ENCODE peak calls at places on chromosomes 2 and 18, in six cellular contexts. One of them, this sample, is unnamed. For H3K4me1, the result is how much of the 10 kb centered on the place peaks cover.

GRCh38 chr2:157404363-157404762 is 39.5 kb downstream of the CYTIP start:
- DNase-seq in neural progenitor cell: no peak
- DNase-seq in A549: no peak
- DNase-seq in fibroblast of lung: no peak
- DNase-seq in heart left ventricle: no peak
- DNase-seq in right lobe of liver: no peak
- DNase-seq in this sample: no peak

GRCh38 chr18:35658112-35658511 is 76.6 kb downstream of the GALNT1 start:
- DNase-seq in neural progenitor cell: no peak
- DNase-seq in A549: no peak
- DNase-seq in fibroblast of lung: no peak
- DNase-seq in heart left ventricle: no peak
- DNase-seq in right lobe of liver: no peak
- DNase-seq in this sample: no peak

GRCh38 chr2:232866104-232866503 is 4.0 kb upstream of the SNORC start:
- DNase-seq in neural progenitor cell: no peak
- DNase-seq in A549: no peak
- DNase-seq in fibroblast of lung: no peak
- DNase-seq in heart left ventricle: no peak
- DNase-seq in right lobe of liver: no peak
- DNase-seq in this sample: no peak

GRCh38 chr2:74867841-74868658 is 34.1 kb downstream of the HK2 start:
- DNase-seq in neural progenitor cell: no peak
- DNase-seq in A549: no peak
- DNase-seq in fibroblast of lung: peak
- DNase-seq in heart left ventricle: no peak
- DNase-seq in right lobe of liver: no peak
- DNase-seq in this sample: no peak

GRCh38 chr18:69217271-69217670 is 183.4 kb upstream of the DOK6 start:
- DNase-seq in neural progenitor cell: no peak
- DNase-seq in A549: no peak
- DNase-seq in fibroblast of lung: no peak
- DNase-seq in heart left ventricle: no peak
- DNase-seq in right lobe of liver: no peak
- DNase-seq in this sample: no peak

GRCh38 chr2:55062754-55063153 is 12.5 kb upstream of the RTN4 start:
- DNase-seq in neural progenitor cell: no peak
- DNase-seq in A549: no peak
- DNase-seq in fibroblast of lung: no peak
- DNase-seq in heart left ventricle: no peak
- DNase-seq in right lobe of liver: no peak
- DNase-seq in this sample: no peak

GRCh38 chr2:217331577-217332139 is 471.8 kb upstream of the TNP1 start:
- DNase-seq in neural progenitor cell: no peak
- DNase-seq in A549: peak
- DNase-seq in fibroblast of lung: no peak
- DNase-seq in heart left ventricle: no peak
- DNase-seq in right lobe of liver: no peak
- DNase-seq in this sample: no peak

GRCh38 chr2:53640466-53640865 is 127.1 kb upstream of the CHAC2 start:
- DNase-seq in neural progenitor cell: no peak
- DNase-seq in A549: no peak
- DNase-seq in fibroblast of lung: no peak
- DNase-seq in heart left ventricle: no peak
- DNase-seq in right lobe of liver: no peak
- DNase-seq in this sample: no peak

GRCh38 chr2:159035790-159036411 is 67.5 kb downstream of the TANC1 start:
- DNase-seq in neural progenitor cell: peak
- DNase-seq in A549: peak
- DNase-seq in fibroblast of lung: peak
- DNase-seq in heart left ventricle: no peak
- DNase-seq in right lobe of liver: no peak
- DNase-seq in this sample: no peak

GRCh38 chr2:238107525-238108422 is 7.6 kb downstream of the ESPNL start:
- DNase-seq in neural progenitor cell: no peak
- DNase-seq in A549: no peak
- DNase-seq in fibroblast of lung: no peak
- DNase-seq in heart left ventricle: peak
- DNase-seq in right lobe of liver: peak
- DNase-seq in this sample: no peak

GRCh38 chr18:7645756-7646155 is 78.6 kb downstream of the PTPRM start:
- DNase-seq in neural progenitor cell: no peak
- DNase-seq in A549: no peak
- DNase-seq in fibroblast of lung: no peak
- DNase-seq in heart left ventricle: no peak
- DNase-seq in right lobe of liver: no peak
- DNase-seq in this sample: peak

GRCh38 chr2:102049756-102050443 is 58.1 kb downstream of the IL1R2 start:
- DNase-seq in neural progenitor cell: no peak
- DNase-seq in A549: no peak
- DNase-seq in fibroblast of lung: peak
- DNase-seq in heart left ventricle: no peak
- DNase-seq in right lobe of liver: peak
- DNase-seq in this sample: peak

GRCh38 chr18:38709122-38709521 is 1143.5 kb upstream of the CELF4 start:
- DNase-seq in neural progenitor cell: no peak
- DNase-seq in A549: no peak
- DNase-seq in fibroblast of lung: no peak
- DNase-seq in heart left ventricle: no peak
- DNase-seq in right lobe of liver: no peak
- DNase-seq in this sample: no peak

GRCh38 chr2:145846986-145847385 is 1327.1 kb upstream of the ZEB2 start:
- DNase-seq in neural progenitor cell: no peak
- DNase-seq in A549: no peak
- DNase-seq in fibroblast of lung: peak
- DNase-seq in heart left ventricle: no peak
- DNase-seq in right lobe of liver: no peak
- DNase-seq in this sample: no peak

GRCh38 chr2:10486601-10487079 is 38.5 kb upstream of the ODC1 start:
- DNase-seq in neural progenitor cell: no peak
- DNase-seq in A549: no peak
- DNase-seq in fibroblast of lung: no peak
- DNase-seq in heart left ventricle: no peak
- DNase-seq in right lobe of liver: no peak
- DNase-seq in this sample: peak

GRCh38 chr2:239910851-239911629 is 114.1 kb downstream of the NDUFA10 start:
- DNase-seq in neural progenitor cell: no peak
- DNase-seq in A549: no peak
- DNase-seq in fibroblast of lung: no peak
- DNase-seq in heart left ventricle: peak
- DNase-seq in right lobe of liver: no peak
- DNase-seq in this sample: peak

GRCh38 chr18:2680216-2680792 is 24.8 kb downstream of the SMCHD1 start:
- DNase-seq in neural progenitor cell: no peak
- DNase-seq in A549: no peak
- DNase-seq in fibroblast of lung: no peak
- DNase-seq in heart left ventricle: no peak
- DNase-seq in right lobe of liver: no peak
- DNase-seq in this sample: no peak

GRCh38 chr2:230254152-230254881 is 28.8 kb downstream of the SP140 start:
- DNase-seq in neural progenitor cell: no peak
- DNase-seq in A549: no peak
- DNase-seq in fibroblast of lung: no peak
- DNase-seq in heart left ventricle: no peak
- DNase-seq in right lobe of liver: no peak
- DNase-seq in this sample: no peak

GRCh38 chr2:127007652-127008051 is 99.3 kb downstream of the BIN1 start:
- DNase-seq in neural progenitor cell: no peak
- DNase-seq in A549: no peak
- DNase-seq in fibroblast of lung: peak
- DNase-seq in heart left ventricle: no peak
- DNase-seq in right lobe of liver: no peak
- DNase-seq in this sample: no peak

GRCh38 chr2:135422898-135423297 is 108.1 kb downstream of the ZRANB3 start:
- DNase-seq in neural progenitor cell: no peak
- DNase-seq in A549: no peak
- DNase-seq in fibroblast of lung: no peak
- DNase-seq in heart left ventricle: no peak
- DNase-seq in right lobe of liver: no peak
- DNase-seq in this sample: no peak

GRCh38 chr2:107570876-107571275 is 255.8 kb upstream of the RGPD4 start:
- DNase-seq in neural progenitor cell: no peak
- DNase-seq in A549: no peak
- DNase-seq in fibroblast of lung: no peak
- DNase-seq in heart left ventricle: no peak
- DNase-seq in right lobe of liver: no peak
- DNase-seq in this sample: no peak

DNA sequence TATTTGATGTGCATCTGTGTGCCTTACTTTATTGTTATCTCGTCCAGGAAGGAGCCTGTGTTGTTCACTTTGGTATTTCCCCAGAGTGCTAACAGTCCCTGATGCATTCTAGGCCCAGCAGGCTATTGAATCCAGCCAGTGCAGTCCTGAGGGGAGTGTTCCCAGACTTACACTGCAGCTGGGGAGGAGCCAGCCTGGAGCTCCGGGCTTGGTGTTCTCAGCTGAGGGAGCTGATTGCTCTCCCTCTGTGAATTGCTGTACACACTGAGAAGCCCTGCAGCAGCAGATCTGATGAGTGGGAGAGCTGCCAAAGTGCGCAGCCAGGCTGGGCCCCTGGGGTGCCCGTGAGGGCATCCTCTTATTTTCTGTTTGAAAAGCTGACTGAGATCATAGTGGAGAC is 159.2 kb downstream of the GALNT3 start:
- DNase-seq in neural progenitor cell: peak
- DNase-seq in A549: no peak
- DNase-seq in fibroblast of lung: peak
- DNase-seq in heart left ventricle: peak
- DNase-seq in right lobe of liver: no peak
- DNase-seq in this sample: peak
- H3K4me1 ChIP-seq in neural progenitor cell: under half
- H3K4me1 ChIP-seq in A549: under half
- H3K4me1 ChIP-seq in fibroblast of lung: under half
- H3K4me1 ChIP-seq in heart left ventricle: under half
- H3K4me1 ChIP-seq in right lobe of liver: under half
- H3K4me1 ChIP-seq in this sample: under half

DNA sequence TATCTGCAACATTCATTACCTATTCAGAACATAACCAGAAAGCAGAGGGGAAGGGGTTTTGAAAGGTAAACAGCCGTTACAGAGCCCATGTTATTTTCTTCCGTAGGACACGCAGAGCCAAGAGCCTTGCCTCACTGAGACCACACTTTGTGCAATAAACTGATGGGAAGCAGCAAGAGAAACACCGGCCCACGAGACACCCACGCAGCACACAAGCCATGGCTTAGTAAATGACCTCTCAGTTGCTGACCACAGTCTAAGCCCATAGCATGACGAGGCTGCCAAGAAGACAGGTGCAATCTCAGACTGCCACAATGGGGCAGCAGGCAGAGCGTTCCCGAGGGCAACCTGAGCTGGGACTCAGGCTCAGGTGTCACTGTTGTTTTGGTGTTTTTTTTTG is 59.6 kb downstream of the CABYR start:
- DNase-seq in neural progenitor cell: no peak
- DNase-seq in A549: no peak
- DNase-seq in fibroblast of lung: no peak
- DNase-seq in heart left ventricle: no peak
- DNase-seq in right lobe of liver: peak
- DNase-seq in this sample: no peak
- H3K27ac ChIP-seq in neural progenitor cell: no peak
- H3K27ac ChIP-seq in A549: no peak
- H3K27ac ChIP-seq in fibroblast of lung: no peak
- H3K27ac ChIP-seq in heart left ventricle: no peak
- H3K27ac ChIP-seq in right lobe of liver: no peak
- H3K27ac ChIP-seq in this sample: no peak

GRCh38 chr18:65753520-65753919 is 2.7 kb downstream of the CDH7 start:
- DNase-seq in neural progenitor cell: peak
- DNase-seq in A549: no peak
- DNase-seq in fibroblast of lung: peak
- DNase-seq in heart left ventricle: no peak
- DNase-seq in right lobe of liver: no peak
- DNase-seq in this sample: no peak
- TF ChIP-seq CTCF in neural progenitor cell: peak
- TF ChIP-seq CTCF in A549: no peak
- TF ChIP-seq CTCF in fibroblast of lung: no peak
- TF ChIP-seq CTCF in heart left ventricle: no peak
- TF ChIP-seq CTCF in right lobe of liver: peak
- TF ChIP-seq CTCF in this sample: peak

GRCh38 chr2:65351234-65351947 is 81.0 kb downstream of the SPRED2 start:
- DNase-seq in neural progenitor cell: no peak
- DNase-seq in A549: no peak
- DNase-seq in fibroblast of lung: peak
- DNase-seq in heart left ventricle: no peak
- DNase-seq in right lobe of liver: no peak
- DNase-seq in this sample: no peak
- H3K4me1 ChIP-seq in neural progenitor cell: under half
- H3K4me1 ChIP-seq in A549: under half
- H3K4me1 ChIP-seq in fibroblast of lung: under half
- H3K4me1 ChIP-seq in heart left ventricle: under half
- H3K4me1 ChIP-seq in right lobe of liver: under half
- H3K4me1 ChIP-seq in this sample: under half

GRCh38 chr2:96553176-96553956 is 16.8 kb downstream of the ARID5A start:
- DNase-seq in neural progenitor cell: no peak
- DNase-seq in A549: no peak
- DNase-seq in fibroblast of lung: no peak
- DNase-seq in heart left ventricle: no peak
- DNase-seq in right lobe of liver: no peak
- DNase-seq in this sample: no peak
- H3K27ac ChIP-seq in neural progenitor cell: no peak
- H3K27ac ChIP-seq in A549: no peak
- H3K27ac ChIP-seq in fibroblast of lung: no peak
- H3K27ac ChIP-seq in heart left ventricle: no peak
- H3K27ac ChIP-seq in right lobe of liver: no peak
- H3K27ac ChIP-seq in this sample: no peak

GRCh38 chr18:47345291-47345690 is 93.8 kb upstream of the SKOR2 start:
- DNase-seq in neural progenitor cell: no peak
- DNase-seq in A549: no peak
- DNase-seq in fibroblast of lung: no peak
- DNase-seq in heart left ventricle: no peak
- DNase-seq in right lobe of liver: no peak
- DNase-seq in this sample: no peak
- TF ChIP-seq CTCF in neural progenitor cell: no peak
- TF ChIP-seq CTCF in A549: no peak
- TF ChIP-seq CTCF in fibroblast of lung: no peak
- TF ChIP-seq CTCF in heart left ventricle: no peak
- TF ChIP-seq CTCF in right lobe of liver: no peak
- TF ChIP-seq CTCF in this sample: no peak